ENCODE peak calls at places on chromosomes 11 and 22, in eight cellular contexts. S is stomach, L is transverse colon, R is HepG2, X is H1, E is K562, T is GM12878, G is sigmoid colon. P is an unnamed sample. For H3K9me3, the result is how much of the 10 kb centered on the place peaks cover.

GRCh38 chr22:17963015-17963414 is 61.3 kb downstream of the MICAL3 start:
- DNase-seq in S (no peak), L (no peak), R (no peak), X (no peak), E (no peak), T (no peak), G (no peak), P (no peak)

GRCh38 chr22:31046591-31047226 is 34.4 kb upstream of the SMTN start:
- DNase-seq in S (peak), L (peak), R (peak), X (no peak), E (peak), T (no peak), G (peak), P (no peak)

GRCh38 chr11:77510095-77510494 is 36.2 kb upstream of the PAK1 start:
- DNase-seq in S (no peak), L (no peak), R (no peak), X (peak), E (no peak), T (no peak), G (no peak), P (peak)

GRCh38 chr11:121063728-121064127 is 37.3 kb upstream of the TECTA start:
- DNase-seq in S (no peak), L (no peak), R (peak), X (no peak), E (peak), T (no peak), G (no peak), P (no peak)

GRCh38 chr11:98260983-98261382 is 759.8 kb upstream of the CNTN5 start:
- DNase-seq in S (no peak), L (no peak), R (no peak), X (no peak), E (no peak), T (no peak), G (no peak), P (no peak)

GRCh38 chr11:70099578-70100282 is 21.6 kb downstream of the ANO1 start:
- DNase-seq in S (no peak), L (no peak), R (no peak), X (no peak), E (no peak), T (no peak), G (no peak), P (no peak)

GRCh38 chr22:38776086-38776485 is 17.9 kb downstream of the DNAL4 start:
- DNase-seq in S (no peak), L (no peak), R (no peak), X (no peak), E (no peak), T (no peak), G (no peak), P (no peak)

GRCh38 chr11:40188848-40189247 is 1270.6 kb downstream of the LRRC4C start:
- DNase-seq in S (peak), L (no peak), R (peak), X (no peak), E (no peak), T (no peak), G (no peak), P (no peak)

GRCh38 chr11:59267196-59267595 is 54.5 kb upstream of the MPEG1 start:
- DNase-seq in S (no peak), L (no peak), R (no peak), X (no peak), E (no peak), T (peak), G (no peak), P (no peak)

GRCh38 chr11:76209956-76210885 is 3.9 kb upstream of the WNT11 start:
- DNase-seq in S (peak), L (peak), R (no peak), X (peak), E (no peak), T (no peak), G (peak), P (peak)

GRCh38 chr11:9203715-9204311 is 61.3 kb downstream of the DENND5A start:
- DNase-seq in S (no peak), L (no peak), R (peak), X (no peak), E (no peak), T (no peak), G (no peak), P (no peak)

GRCh38 chr11:128910583-128910982 is 19.4 kb downstream of the KCNJ5 start:
- DNase-seq in S (no peak), L (no peak), R (no peak), X (no peak), E (no peak), T (no peak), G (no peak), P (no peak)

GRCh38 chr22:38414009-38414395 is 41.0 kb downstream of the KCNJ4 start:
- DNase-seq in S (no peak), L (no peak), R (no peak), X (no peak), E (no peak), T (no peak), G (peak), P (no peak)

GRCh38 chr11:121968638-121969037 is 147.4 kb downstream of the BLID start:
- DNase-seq in S (no peak), L (no peak), R (no peak), X (no peak), E (no peak), T (no peak), G (no peak), P (no peak)

GRCh38 chr22:19174106-19175025 is 4.2 kb downstream of the SLC25A1 start:
- DNase-seq in S (no peak), L (no peak), R (peak), X (peak), E (no peak), T (peak), G (peak), P (no peak)
- H3K4me3 ChIP-seq in S (no peak), L (no peak), R (no peak), X (no peak), E (peak), T (peak), G (no peak), P (no peak)

GRCh38 chr11:14411818-14412217 is 52.8 kb upstream of the RRAS2 start:
- DNase-seq in S (no peak), L (no peak), R (no peak), X (no peak), E (no peak), T (no peak), G (peak), P (no peak)
- TF ChIP-seq POLR2AphosphoS5 in S (no peak), L (no peak), R (no peak), X (no peak), E (no peak), T (no peak), G (no peak), P (no peak)

GRCh38 chr22:48256776-48257689 is 1494.6 kb downstream of the TBC1D22A start:
- DNase-seq in S (no peak), L (no peak), R (no peak), X (no peak), E (no peak), T (no peak), G (no peak), P (no peak)
- H3K9me3 ChIP-seq in S (under half), L (under half), R (under half), X (under half), E (under half), T (under half), G (under half), P (under half)

GRCh38 chr11:108224366-108224765 is 1.5 kb downstream of the ATM start:
- DNase-seq in S (no peak), L (no peak), R (no peak), X (no peak), E (no peak), T (no peak), G (no peak), P (no peak)

GRCh38 chr11:108223449-108224149 is 732 bp downstream of the ATM start:
- DNase-seq in S (no peak), L (no peak), R (no peak), X (no peak), E (peak), T (no peak), G (no peak), P (no peak)

GRCh38 chr11:108226036-108226435 is 3.2 kb downstream of the ATM start:
- DNase-seq in S (no peak), L (no peak), R (no peak), X (no peak), E (no peak), T (no peak), G (no peak), P (no peak)

GRCh38 chr11:108222686-108223448 is at the start of gene ATM:
- DNase-seq in S (peak), L (peak), R (peak), X (peak), E (peak), T (peak), G (peak), P (peak)

GRCh38 chr11:108224908-108225786 is 2.3 kb downstream of the ATM start:
- DNase-seq in S (no peak), L (no peak), R (no peak), X (no peak), E (no peak), T (no peak), G (no peak), P (no peak)
- H3K4me3 ChIP-seq in S (peak), L (no peak), R (no peak), X (no peak), E (peak), T (peak), G (no peak), P (no peak)

GRCh38 chr22:26470807-26471206 is 12.8 kb downstream of the HPS4 start:
- DNase-seq in S (no peak), L (no peak), R (no peak), X (no peak), E (no peak), T (no peak), G (no peak), P (no peak)

GRCh38 chr22:26477341-26477731 is 6.2 kb downstream of the HPS4 start:
- DNase-seq in S (no peak), L (no peak), R (no peak), X (no peak), E (no peak), T (no peak), G (no peak), P (no peak)

GRCh38 chr22:26471522-26471921 is 12.1 kb downstream of the HPS4 start:
- DNase-seq in S (peak), L (no peak), R (peak), X (no peak), E (no peak), T (no peak), G (no peak), P (no peak)

GRCh38 chr22:26476705-26477340 is 6.8 kb downstream of the HPS4 start:
- DNase-seq in S (no peak), L (no peak), R (peak), X (no peak), E (no peak), T (no peak), G (no peak), P (no peak)

DNA sequence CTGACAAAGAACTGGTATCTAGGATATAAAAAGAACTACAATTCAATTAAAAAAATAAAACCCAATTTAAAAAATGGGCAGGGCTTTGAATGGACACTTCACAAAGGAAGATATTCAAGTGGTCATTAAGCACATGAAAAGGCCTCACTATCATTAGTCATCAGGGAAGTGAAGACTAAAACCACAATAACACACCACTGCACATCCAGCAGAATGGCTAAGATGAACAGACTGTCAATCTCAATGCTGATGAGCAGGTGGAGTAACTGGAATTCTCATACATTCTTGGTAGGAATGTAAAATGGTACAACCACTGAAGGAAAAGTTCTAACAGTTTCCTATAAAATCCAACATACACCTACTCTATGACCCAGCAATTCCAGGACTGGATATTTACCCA is 8.9 kb downstream of the HPS4 start:
- DNase-seq in S (no peak), L (no peak), R (no peak), X (no peak), E (no peak), T (no peak), G (no peak), P (no peak)
- TF ChIP-seq POLR2AphosphoS5 in S (no peak), L (no peak), R (no peak), X (no peak), E (no peak), T (no peak), G (no peak), P (no peak)

GRCh38 chr22:47540011-47540410 is 777.6 kb downstream of the TBC1D22A start:
- DNase-seq in S (no peak), L (no peak), R (no peak), X (no peak), E (no peak), T (no peak), G (no peak), P (no peak)

GRCh38 chr22:47544696-47545095 is 782.2 kb downstream of the TBC1D22A start:
- DNase-seq in S (no peak), L (no peak), R (no peak), X (no peak), E (no peak), T (no peak), G (no peak), P (no peak)

GRCh38 chr22:47547239-47547661 is 784.8 kb downstream of the TBC1D22A start:
- DNase-seq in S (no peak), L (no peak), R (no peak), X (no peak), E (no peak), T (no peak), G (no peak), P (no peak)

GRCh38 chr22:47539374-47539773 is 776.9 kb downstream of the TBC1D22A start:
- DNase-seq in S (no peak), L (no peak), R (no peak), X (no peak), E (no peak), T (no peak), G (no peak), P (no peak)

DNA sequence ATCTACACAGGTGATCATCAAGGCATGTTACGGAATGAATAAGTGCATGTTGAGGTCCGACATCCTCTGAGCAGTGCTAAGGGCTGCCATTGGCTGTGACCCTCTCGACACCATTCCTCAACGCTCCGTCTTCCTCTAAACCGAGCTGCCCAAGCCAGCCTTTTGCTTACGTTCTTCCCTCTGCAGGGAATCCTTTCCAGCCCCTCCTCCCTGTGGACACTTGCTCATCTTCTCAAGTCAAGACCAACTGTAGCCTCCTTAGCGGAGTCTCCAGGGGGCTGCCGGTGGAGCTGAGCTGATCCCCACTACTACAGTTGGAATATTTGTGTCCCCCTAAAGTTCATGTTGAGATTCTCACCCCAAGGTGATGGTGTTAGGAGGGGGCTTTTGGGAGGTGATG is 781.0 kb downstream of the TBC1D22A start:
- DNase-seq in S (no peak), L (no peak), R (no peak), X (no peak), E (no peak), T (no peak), G (no peak), P (no peak)
- H3K9me3 ChIP-seq in S (under half), L (under half), R (under half), X (half or more), E (under half), T (under half), G (under half), P (under half)